ENCODE peak calls at places on chromosomes 7 and 10, in eight cellular contexts. P is HS-27A, Q is globus pallidus, F is thoracic aorta, T is iPS-NIHi11, C is NCI-H1105 treated with DMSO at 0.1 percent for 48 hours, Z is skeletal muscle cell, O is AG20443. D is an unnamed sample.

GRCh38 chr10:6269953-6270867 is 67.5 kb downstream of the PFKFB3 start:
- DNase-seq in P (no peak), Q (no peak), F (no peak), T (no peak), C (no peak), Z (no peak), O (no peak), D (no peak)

GRCh38 chr10:30820282-30820991 is 190.9 kb upstream of the LYZL2 start:
- DNase-seq in P (peak), Q (no peak), F (no peak), T (no peak), C (no peak), Z (peak), O (peak), D (no peak)

GRCh38 chr7:100352984-100353684 is 4.8 kb upstream of the PILRB start:
- DNase-seq in P (no peak), Q (no peak), F (no peak), T (no peak), C (no peak), Z (no peak), O (no peak), D (no peak)

GRCh38 chr7:105776068-105776790 is 100.2 kb downstream of the ATXN7L1 start:
- DNase-seq in P (peak), Q (no peak), F (peak), T (peak), C (no peak), Z (peak), O (peak), D (no peak)

GRCh38 chr10:130914377-130914776 is 397.1 kb downstream of the TCERG1L start:
- DNase-seq in P (no peak), Q (no peak), F (no peak), T (no peak), C (no peak), Z (no peak), O (no peak), D (no peak)

GRCh38 chr7:5557920-5558401 is 134.3 kb upstream of the TNRC18 start:
- DNase-seq in P (no peak), Q (peak), F (no peak), T (no peak), C (no peak), Z (no peak), O (peak), D (no peak)

GRCh38 chr7:81873559-81873958 is 103.7 kb upstream of the HGF start:
- DNase-seq in P (no peak), Q (no peak), F (no peak), T (no peak), C (no peak), Z (no peak), O (no peak), D (no peak)

GRCh38 chr10:127145173-127145572 is 51.2 kb downstream of the INSYN2A start:
- DNase-seq in P (peak), Q (no peak), F (no peak), T (no peak), C (no peak), Z (no peak), O (peak), D (no peak)

GRCh38 chr10:4450981-4451501 is 375.0 kb upstream of the AKR1E2 start:
- DNase-seq in P (no peak), Q (no peak), F (no peak), T (no peak), C (no peak), Z (peak), O (peak), D (peak)

GRCh38 chr7:3592438-3593134 is 291.5 kb downstream of the SDK1 start:
- DNase-seq in P (no peak), Q (no peak), F (no peak), T (no peak), C (peak), Z (no peak), O (no peak), D (no peak)

GRCh38 chr10:121406823-121407545 is 191.3 kb downstream of the FGFR2 start:
- DNase-seq in P (no peak), Q (peak), F (no peak), T (no peak), C (no peak), Z (no peak), O (no peak), D (no peak)

GRCh38 chr7:20329389-20330175 is 1.1 kb upstream of the ITGB8 start:
- DNase-seq in P (peak), Q (peak), F (no peak), T (peak), C (peak), Z (no peak), O (peak), D (peak)